ENCODE peak calls at places on chromosomes 16 and 17, in six cellular contexts. E, V, I, N, U and G are unnamed samples.
A peak's percentile ranks its signal among the peaks of the same experiment; 100 is the strongest.

GRCh38 chr16:183005-183404 is 2.7 kb downstream of the HBQ1 start:
- DNase-seq in E (no peak), V (no peak), I (no peak), N (no peak), U (no peak), G (no peak)

GRCh38 chr17:37824534-37825485 is 80.0 kb upstream of the HNF1B start:
- DNase-seq in E (no peak), V (no peak), I (no peak), N (peak; percentile 86), U (no peak), G (peak; percentile 89)

GRCh38 chr17:1038459-1039118 is 41.7 kb downstream of the TIMM22 start:
- DNase-seq in E (no peak), V (no peak), I (no peak), N (no peak), U (no peak), G (no peak)

GRCh38 chr16:633336-634050 is 2.6 kb downstream of the METTL26 start:
- DNase-seq in E (no peak), V (peak; percentile 81), I (no peak), N (no peak), U (no peak), G (no peak)

GRCh38 chr16:49414651-49415050 is 41.0 kb downstream of the C16orf78 start:
- DNase-seq in E (no peak), V (no peak), I (no peak), N (no peak), U (peak; percentile 40), G (no peak)

GRCh38 chr17:70169707-70170597 is 620 bp downstream of the KCNJ2 start:
- DNase-seq in E (peak; percentile 59), V (no peak), I (no peak), N (peak; percentile 74), U (peak; percentile 64), G (no peak)

GRCh38 chr16:61233718-61234117 is 802.5 kb downstream of the CDH8 start:
- DNase-seq in E (no peak), V (no peak), I (no peak), N (no peak), U (no peak), G (no peak)

GRCh38 chr16:59698341-59698979 is 964.3 kb upstream of the GOT2 start:
- DNase-seq in E (no peak), V (no peak), I (no peak), N (no peak), U (no peak), G (peak; percentile 69)

GRCh38 chr17:51456942-51457341 is 196.6 kb downstream of the UTP18 start:
- DNase-seq in E (no peak), V (no peak), I (no peak), N (no peak), U (no peak), G (no peak)

GRCh38 chr17:61635913-61636432 is 45.0 kb upstream of the NACA2 start:
- DNase-seq in E (no peak), V (no peak), I (peak; percentile 65), N (peak; percentile 60), U (no peak), G (peak; percentile 16)

GRCh38 chr17:2140683-2141082 is 85.8 kb downstream of the HIC1 start:
- DNase-seq in E (no peak), V (no peak), I (no peak), N (no peak), U (no peak), G (no peak)

GRCh38 chr17:47955497-47956461 is 1.9 kb downstream of the PRR15L start:
- DNase-seq in E (no peak), V (no peak), I (no peak), N (no peak), U (no peak), G (no peak)

GRCh38 chr17:47959825-47960655 is 2.4 kb upstream of the PRR15L start:
- DNase-seq in E (no peak), V (no peak), I (no peak), N (no peak), U (no peak), G (no peak)

GRCh38 chr17:47956818-47957590 is 679 bp downstream of the PRR15L start:
- DNase-seq in E (no peak), V (no peak), I (no peak), N (no peak), U (no peak), G (no peak)

GRCh38 chr17:47961406-47961805 is 3.7 kb upstream of the PRR15L start:
- DNase-seq in E (no peak), V (no peak), I (no peak), N (no peak), U (no peak), G (no peak)

GRCh38 chr17:47957591-47958490 is at the start of gene PRR15L:
- DNase-seq in E (no peak), V (no peak), I (no peak), N (no peak), U (no peak), G (no peak)
- H3K27ac ChIP-seq in E (no peak within 1 kb of the TSS), V (no peak within 1 kb of the TSS), I (peak within 1 kb of the TSS; percentile 34), N (peak within 1 kb of the TSS; percentile 47), U (no peak within 1 kb of the TSS), G (no peak within 1 kb of the TSS)

GRCh38 chr17:77383613-77384608 is 243.1 kb downstream of the SEC14L1 start:
- DNase-seq in E (no peak), V (no peak), I (no peak), N (no peak), U (peak; percentile 79), G (no peak)

GRCh38 chr17:77388384-77389306 is 247.9 kb downstream of the SEC14L1 start:
- DNase-seq in E (no peak), V (no peak), I (no peak), N (peak; percentile 62), U (no peak), G (peak; percentile 57)

GRCh38 chr17:77385750-77386501 is 245.2 kb downstream of the SEC14L1 start:
- DNase-seq in E (no peak), V (no peak), I (no peak), N (no peak), U (peak; percentile 77), G (no peak)

GRCh38 chr17:77387891-77388290 is 247.1 kb downstream of the SEC14L1 start:
- DNase-seq in E (no peak), V (no peak), I (no peak), N (no peak), U (no peak), G (no peak)

DNA sequence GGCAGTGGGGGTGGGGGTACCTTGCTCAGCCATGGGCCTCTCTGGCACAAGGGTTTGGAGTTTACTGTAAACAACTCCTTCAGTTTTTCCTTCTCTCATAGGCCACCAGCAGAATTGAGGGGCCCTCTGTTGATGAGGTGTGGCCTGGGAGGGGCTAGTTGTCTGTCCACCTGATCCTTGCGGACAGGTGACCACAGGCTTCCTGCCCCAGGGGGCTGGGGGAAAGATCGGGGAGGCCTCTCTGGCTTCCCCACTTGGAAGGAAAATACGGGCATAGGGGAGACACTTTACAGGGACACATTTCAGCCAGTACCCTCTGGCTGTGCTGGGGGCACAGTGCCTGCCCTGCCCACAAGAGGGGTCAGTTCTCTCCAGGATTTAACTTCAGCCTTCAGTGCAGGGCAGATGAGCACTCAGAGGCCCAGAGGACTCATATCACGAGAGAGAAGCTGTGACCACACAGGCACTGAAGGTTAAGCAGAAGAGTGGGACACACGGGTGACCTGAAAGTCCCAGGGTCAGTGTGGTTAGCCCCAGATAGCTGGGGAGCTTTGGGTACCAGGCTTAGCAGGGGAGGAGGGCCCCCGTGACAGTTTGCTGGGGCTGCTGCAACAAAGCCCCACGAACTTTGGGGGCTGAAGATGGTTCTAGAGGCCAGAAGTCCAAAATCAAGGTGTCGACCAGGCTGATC is 245.9 kb downstream of the SEC14L1 start:
- DNase-seq in E (no peak), V (no peak), I (no peak), N (no peak), U (no peak), G (no peak)
- H3K27ac ChIP-seq in E (peak overlapping the region; percentile 72), V (peak overlapping the region; percentile 74), I (no peak overlapping the region), N (no peak overlapping the region), U (peak overlapping the region; percentile 99), G (no peak overlapping the region)

GRCh38 chr16:72012607-72013006 is 4.1 kb downstream of the DHODH start:
- DNase-seq in E (no peak), V (no peak), I (no peak), N (no peak), U (peak; percentile 34), G (no peak)
- H3K27ac ChIP-seq in E (peak overlapping the region; percentile 73), V (peak overlapping the region; percentile 64), I (no peak overlapping the region), N (no peak overlapping the region), U (no peak overlapping the region), G (no peak overlapping the region)

DNA sequence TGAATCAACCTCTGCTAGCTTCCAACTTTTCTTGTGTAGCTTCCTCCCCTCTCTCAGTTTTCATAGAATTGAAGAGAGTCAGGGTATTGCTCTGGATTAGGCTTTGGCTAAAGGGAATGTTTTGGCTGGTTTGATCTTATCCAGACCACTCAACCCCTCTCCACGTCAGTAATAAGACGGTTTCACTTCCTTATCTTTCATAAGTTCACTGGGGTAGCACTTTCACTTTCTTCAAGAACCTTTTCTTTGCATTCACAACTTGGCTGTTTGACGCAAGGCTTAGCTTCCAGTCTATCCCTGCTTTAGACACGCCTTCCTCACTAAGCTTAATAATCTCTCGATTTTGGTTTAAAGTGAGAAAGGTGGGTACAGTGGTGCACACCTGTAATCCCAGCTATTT is 29.7 kb upstream of the OR1A2 start:
- DNase-seq in E (no peak), V (no peak), I (no peak), N (no peak), U (no peak), G (no peak)
- H3K27ac ChIP-seq in E (no peak overlapping the region), V (no peak overlapping the region), I (no peak overlapping the region), N (no peak overlapping the region), U (no peak overlapping the region), G (no peak overlapping the region)